ENCODE peak calls at places on chromosome 22, in four cellular contexts. K is stimulated activated CD4-positive, alpha-beta T cell treated with anti-CD3 and anti-CD28 coated beads, Interleukin-4, amount 100 ng/mL, for 4 hours; Z is NCI-H460; J is WERI-Rb-1. L is an unnamed sample.

GRCh38 chr22:42820075-42820763 is 36.9 kb downstream of the ARFGAP3 start:
- DNase-seq in Z (peak), J (no peak), K (no peak), L (peak)

GRCh38 chr22:24067587-24068376 is 56.7 kb downstream of the CABIN1 start:
- DNase-seq in J (no peak), Z (no peak), K (no peak), L (no peak)

GRCh38 chr22:17303840-17304779 is 65.2 kb upstream of the CECR2 start:
- DNase-seq in K (peak), J (peak), Z (no peak), L (peak)

GRCh38 chr22:46511391-46512370 is 25.7 kb downstream of the CELSR1 start:
- DNase-seq in Z (no peak), J (no peak), K (no peak), L (no peak)

GRCh38 chr22:46854125-46854870 is 91.8 kb downstream of the TBC1D22A start:
- DNase-seq in Z (no peak), K (no peak), J (peak), L (no peak)

GRCh38 chr22:41775976-41776375 is 24.5 kb upstream of the CCDC134 start:
- DNase-seq in K (no peak), Z (no peak), J (no peak), L (no peak)

GRCh38 chr22:49292909-49293308 is 534.8 kb downstream of the BRD1 start:
- DNase-seq in Z (no peak), J (no peak), K (no peak), L (no peak)

GRCh38 chr22:28243539-28243938 is 324.5 kb upstream of the PITPNB start:
- DNase-seq in J (no peak), Z (no peak), K (no peak), L (no peak)

GRCh38 chr22:17749605-17750395 is 24.5 kb downstream of the BID start:
- DNase-seq in K (no peak), J (no peak), Z (no peak), L (no peak)

GRCh38 chr22:17655289-17655688 is 16.7 kb downstream of the BCL2L13 start:
- DNase-seq in Z (no peak), K (no peak), J (no peak), L (no peak)

GRCh38 chr22:21948390-21948789 is 4.3 kb downstream of the PPM1F start:
- DNase-seq in K (no peak), Z (no peak), J (no peak), L (no peak)

GRCh38 chr22:20422965-20423635 is 14.5 kb downstream of the SCARF2 start:
- DNase-seq in Z (no peak), J (no peak), K (no peak), L (no peak)

GRCh38 chr22:47196881-47197701 is 434.6 kb downstream of the TBC1D22A start:
- DNase-seq in J (no peak), K (no peak), Z (no peak), L (no peak)

GRCh38 chr22:32796865-32797573 is 4.5 kb upstream of the TIMP3 start:
- DNase-seq in Z (peak), K (peak), J (peak), L (peak)

GRCh38 chr22:22772883-22773282 is 114.7 kb upstream of the IGLL5 start:
- DNase-seq in Z (no peak), K (no peak), J (no peak), L (no peak)

GRCh38 chr22:30332994-30333706 is 6.4 kb upstream of the TBC1D10A start:
- DNase-seq in Z (no peak), K (no peak), J (no peak), L (no peak)

GRCh38 chr22:39611360-39611759 is 40.8 kb downstream of the CACNA1I start:
- DNase-seq in Z (no peak), J (no peak), K (no peak), L (no peak)